ENCODE peak calls at places on chromosomes 7 and 10, in four cellular contexts. One of them, this sample, is unnamed.

GRCh38 chr10:77478248-77478963 is 159.2 kb downstream of the KCNMA1 start:
- DNase-seq in neuronal stem cell: no peak
- DNase-seq in adrenal gland: no peak
- DNase-seq in adipocyte: peak; percentile 73
- DNase-seq in this sample: peak; percentile 90

GRCh38 chr10:117684673-117685211 is 142.2 kb downstream of the EMX2 start:
- DNase-seq in adipocyte: no peak
- DNase-seq in adrenal gland: no peak
- DNase-seq in neuronal stem cell: no peak
- DNase-seq in this sample: peak; percentile 11

GRCh38 chr10:77613476-77614130 is 24.0 kb downstream of the KCNMA1 start:
- DNase-seq in adrenal gland: no peak
- DNase-seq in adipocyte: no peak
- DNase-seq in neuronal stem cell: no peak
- DNase-seq in this sample: no peak

GRCh38 chr7:100963386-100963785 is 6.0 kb upstream of the MUC12 start:
- DNase-seq in adrenal gland: no peak
- DNase-seq in adipocyte: no peak
- DNase-seq in neuronal stem cell: no peak
- DNase-seq in this sample: no peak

GRCh38 chr10:132536964-132537712 is 449 bp upstream of the INPP5A start:
- DNase-seq in neuronal stem cell: peak; percentile 100
- DNase-seq in adipocyte: peak; percentile 100
- DNase-seq in adrenal gland: peak; percentile 100
- DNase-seq in this sample: peak; percentile 100

GRCh38 chr10:59881640-59882039 is 24.7 kb downstream of the CCDC6 start:
- DNase-seq in adipocyte: no peak
- DNase-seq in adrenal gland: no peak
- DNase-seq in neuronal stem cell: no peak
- DNase-seq in this sample: no peak

GRCh38 chr7:132622081-132622480 is 45.8 kb upstream of the PLXNA4 start:
- DNase-seq in adipocyte: no peak
- DNase-seq in adrenal gland: no peak
- DNase-seq in neuronal stem cell: no peak
- DNase-seq in this sample: no peak

GRCh38 chr10:117360016-117360415 is 15.2 kb downstream of the PDZD8 start:
- DNase-seq in adrenal gland: no peak
- DNase-seq in neuronal stem cell: no peak
- DNase-seq in adipocyte: no peak
- DNase-seq in this sample: no peak

GRCh38 chr10:114821915-114822770 is 563 bp downstream of the FHIP2A start:
- DNase-seq in adipocyte: peak; percentile 49
- DNase-seq in neuronal stem cell: peak; percentile 21
- DNase-seq in adrenal gland: peak; percentile 16
- DNase-seq in this sample: no peak

GRCh38 chr10:62815373-62816111 is 624 bp downstream of the EGR2 start:
- DNase-seq in adrenal gland: no peak
- DNase-seq in adipocyte: peak; percentile 38
- DNase-seq in neuronal stem cell: no peak
- DNase-seq in this sample: no peak

GRCh38 chr10:14409247-14409646 is 78.5 kb upstream of the FRMD4A start:
- DNase-seq in adrenal gland: no peak
- DNase-seq in adipocyte: no peak
- DNase-seq in neuronal stem cell: no peak
- DNase-seq in this sample: no peak

GRCh38 chr10:21363087-21363752 is 162.3 kb downstream of the SKIDA1 start:
- DNase-seq in adrenal gland: peak; percentile 56
- DNase-seq in adipocyte: no peak
- DNase-seq in neuronal stem cell: no peak
- DNase-seq in this sample: no peak

GRCh38 chr10:7151538-7151937 is 259.3 kb downstream of the SFMBT2 start:
- DNase-seq in neuronal stem cell: no peak
- DNase-seq in adrenal gland: no peak
- DNase-seq in adipocyte: no peak
- DNase-seq in this sample: no peak

GRCh38 chr10:73881221-73881919 is 7.0 kb upstream of the CAMK2G start:
- DNase-seq in neuronal stem cell: no peak
- DNase-seq in adipocyte: no peak
- DNase-seq in adrenal gland: no peak
- DNase-seq in this sample: no peak

GRCh38 chr10:5043716-5044115 is 40.1 kb upstream of the AKR1C2 start:
- DNase-seq in adrenal gland: no peak
- DNase-seq in adipocyte: peak; percentile 63
- DNase-seq in neuronal stem cell: no peak
- DNase-seq in this sample: no peak

GRCh38 chr7:151010002-151010306 is 14.3 kb downstream of the ATG9B start:
- DNase-seq in neuronal stem cell: no peak
- DNase-seq in adrenal gland: no peak
- DNase-seq in adipocyte: no peak
- DNase-seq in this sample: no peak

GRCh38 chr10:19815478-19816419 is 483 bp upstream of the PLXDC2 start:
- DNase-seq in neuronal stem cell: peak; percentile 76
- DNase-seq in adipocyte: peak; percentile 32
- DNase-seq in adrenal gland: peak; percentile 85
- DNase-seq in this sample: peak; percentile 45

GRCh38 chr7:151129141-151129835 is 38.2 kb downstream of the GBX1 start:
- DNase-seq in neuronal stem cell: no peak
- DNase-seq in adrenal gland: no peak
- DNase-seq in adipocyte: no peak
- DNase-seq in this sample: no peak

DNA sequence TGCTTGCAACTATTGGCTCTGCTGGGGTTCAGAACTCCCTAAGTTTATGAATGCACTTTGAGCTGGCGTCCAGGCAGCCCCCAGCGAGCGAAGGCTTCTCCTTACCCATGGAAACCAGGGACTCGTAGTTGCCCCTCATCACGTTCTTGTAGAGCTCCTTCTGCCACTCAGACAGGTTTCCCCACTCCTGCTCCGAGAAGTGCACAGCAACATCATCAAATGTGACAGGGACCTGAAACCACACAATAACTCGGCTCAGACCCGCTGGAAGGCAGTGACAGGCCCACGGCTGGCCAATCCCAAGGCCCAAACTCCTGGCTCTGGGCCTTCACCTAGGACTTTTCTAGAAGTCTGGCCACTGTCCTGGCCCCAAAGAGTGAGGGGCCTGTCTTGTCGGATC is 6.9 kb downstream of the ZNF777 start:
- DNase-seq in adrenal gland: no peak
- DNase-seq in neuronal stem cell: no peak
- DNase-seq in adipocyte: no peak
- DNase-seq in this sample: no peak
- H3K36me3 ChIP-seq in adrenal gland: peaks cover 60% of the 10 kb centered on the region
- H3K36me3 ChIP-seq in neuronal stem cell: peaks cover 74% of the 10 kb centered on the region
- H3K36me3 ChIP-seq in adipocyte: peaks cover 56% of the 10 kb centered on the region
- H3K36me3 ChIP-seq in this sample: peaks cover 51% of the 10 kb centered on the region

GRCh38 chr7:106883627-106884026 is 18.5 kb downstream of the PIK3CG start:
- DNase-seq in adipocyte: no peak
- DNase-seq in adrenal gland: no peak
- DNase-seq in neuronal stem cell: no peak
- DNase-seq in this sample: no peak
- H3K36me3 ChIP-seq in adipocyte: no peaks in the 10 kb centered on the region
- H3K36me3 ChIP-seq in adrenal gland: no peaks in the 10 kb centered on the region
- H3K36me3 ChIP-seq in neuronal stem cell: no peaks in the 10 kb centered on the region
- H3K36me3 ChIP-seq in this sample: no peaks in the 10 kb centered on the region

GRCh38 chr7:92723978-92724377 is 112.4 kb downstream of the CDK6 start:
- DNase-seq in adrenal gland: peak; percentile 16
- DNase-seq in adipocyte: no peak
- DNase-seq in neuronal stem cell: no peak
- DNase-seq in this sample: no peak
- H3K36me3 ChIP-seq in adrenal gland: peaks cover 15% of the 10 kb centered on the region
- H3K36me3 ChIP-seq in adipocyte: peaks cover 5% of the 10 kb centered on the region
- H3K36me3 ChIP-seq in neuronal stem cell: peaks cover 43% of the 10 kb centered on the region
- H3K36me3 ChIP-seq in this sample: peaks cover 39% of the 10 kb centered on the region

DNA sequence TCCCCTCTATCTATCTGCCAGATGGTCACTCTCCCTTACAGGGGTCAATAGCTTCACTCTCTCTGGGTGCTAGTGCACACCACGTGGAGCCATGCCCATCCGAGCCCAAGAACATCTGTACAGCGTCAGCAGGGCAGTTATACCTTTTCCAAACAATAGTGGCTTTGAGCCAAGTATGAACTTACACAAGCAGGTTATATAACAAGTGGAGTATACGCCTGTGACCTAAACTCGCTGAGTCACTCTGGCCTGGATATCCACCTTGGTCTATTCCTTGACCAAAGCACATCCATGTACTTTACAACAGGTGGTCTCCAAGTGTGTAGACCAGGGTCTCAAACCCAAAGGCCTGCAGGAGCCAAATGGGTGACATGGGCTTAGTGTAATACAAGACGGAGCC is 20.3 kb downstream of the PLAC9 start:
- DNase-seq in adrenal gland: no peak
- DNase-seq in neuronal stem cell: no peak
- DNase-seq in adipocyte: no peak
- DNase-seq in this sample: no peak
- H3K36me3 ChIP-seq in adrenal gland: peaks cover 44% of the 10 kb centered on the region
- H3K36me3 ChIP-seq in neuronal stem cell: no peaks in the 10 kb centered on the region
- H3K36me3 ChIP-seq in adipocyte: peaks cover 91% of the 10 kb centered on the region
- H3K36me3 ChIP-seq in this sample: peaks cover 77% of the 10 kb centered on the region

GRCh38 chr10:97371696-97372095 is 29.4 kb downstream of the RRP12 start:
- DNase-seq in adipocyte: no peak
- DNase-seq in neuronal stem cell: no peak
- DNase-seq in adrenal gland: no peak
- DNase-seq in this sample: no peak

GRCh38 chr10:97376413-97376812 is 24.7 kb downstream of the RRP12 start:
- DNase-seq in adipocyte: no peak
- DNase-seq in adrenal gland: no peak
- DNase-seq in neuronal stem cell: no peak
- DNase-seq in this sample: no peak

GRCh38 chr10:97378933-97379921 is 21.9 kb downstream of the RRP12 start:
- DNase-seq in neuronal stem cell: no peak
- DNase-seq in adipocyte: no peak
- DNase-seq in adrenal gland: no peak
- DNase-seq in this sample: no peak

GRCh38 chr10:97372233-97372875 is 28.8 kb downstream of the RRP12 start:
- DNase-seq in adipocyte: no peak
- DNase-seq in adrenal gland: peak; percentile 3
- DNase-seq in neuronal stem cell: no peak
- DNase-seq in this sample: no peak

DNA sequence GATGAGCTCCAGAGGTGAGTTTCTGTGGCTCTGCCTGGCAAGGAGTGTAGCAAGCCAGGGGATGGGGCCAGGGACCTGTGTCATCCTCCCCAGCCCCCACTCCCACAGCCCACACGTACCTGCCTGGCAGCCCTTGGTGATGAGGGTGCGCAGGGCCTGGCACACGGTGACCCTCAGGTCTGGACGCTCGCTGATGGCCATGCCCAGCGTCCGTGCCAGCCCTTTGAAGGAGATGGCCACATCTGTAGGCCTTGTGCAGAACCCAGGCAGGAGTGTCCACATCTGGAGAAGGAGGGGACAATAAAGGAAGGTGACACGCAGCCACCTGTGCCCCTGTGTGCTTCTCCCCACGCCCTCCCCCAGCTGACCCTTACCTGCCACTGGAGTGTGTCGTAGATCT is 27.7 kb downstream of the RRP12 start:
- DNase-seq in neuronal stem cell: no peak
- DNase-seq in adrenal gland: no peak
- DNase-seq in adipocyte: no peak
- DNase-seq in this sample: no peak
- H3K36me3 ChIP-seq in neuronal stem cell: peaks cover 88% of the 10 kb centered on the region
- H3K36me3 ChIP-seq in adrenal gland: peaks cover 62% of the 10 kb centered on the region
- H3K36me3 ChIP-seq in adipocyte: peaks cover 80% of the 10 kb centered on the region
- H3K36me3 ChIP-seq in this sample: peaks cover 71% of the 10 kb centered on the region

DNA sequence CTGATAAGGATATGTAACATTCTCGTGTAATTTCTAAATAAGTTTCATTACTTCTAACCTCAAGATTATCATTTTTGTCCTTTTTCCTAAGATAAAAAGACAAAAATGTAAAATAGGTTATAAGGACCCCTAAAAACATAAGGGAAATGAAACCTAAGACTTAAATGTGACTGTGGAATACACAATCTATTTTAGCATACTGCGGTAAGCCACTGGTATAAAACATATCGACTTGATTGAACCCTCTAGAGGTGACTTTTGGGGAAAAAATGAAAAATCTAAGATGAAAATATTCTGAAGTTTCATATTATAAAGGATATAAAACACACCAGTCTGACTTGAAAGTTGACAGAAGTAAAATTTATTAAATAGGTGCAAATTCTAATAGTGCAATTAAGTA is 1.9 kb downstream of the NAMPT start:
- DNase-seq in adrenal gland: no peak
- DNase-seq in neuronal stem cell: no peak
- DNase-seq in adipocyte: no peak
- DNase-seq in this sample: no peak
- H3K36me3 ChIP-seq in adrenal gland: no peaks in the 10 kb centered on the region
- H3K36me3 ChIP-seq in neuronal stem cell: peaks cover 10% of the 10 kb centered on the region
- H3K36me3 ChIP-seq in adipocyte: peaks cover 14% of the 10 kb centered on the region
- H3K36me3 ChIP-seq in this sample: peaks cover 3% of the 10 kb centered on the region

This sample was measured in SJSA1.